ENCODE peak calls at places on chromosomes 7 and 10, in seven cellular contexts. X is heart right ventricle, K is body of pancreas, A is neuronal stem cell, H is stomach, G is MM.1S, M is adrenal gland. C is an unnamed sample. For H3K4me1, the result is how much of the 10 kb centered on the place peaks cover.

GRCh38 chr10:13678444-13678843 is 91.7 kb downstream of the PRPF18 start:
- DNase-seq in M (no peak), G (no peak), H (no peak), X (no peak), K (no peak), A (no peak), C (no peak)

GRCh38 chr7:100120518-100121085 is 1.2 kb downstream of the CNPY4 start:
- DNase-seq in G (no peak), M (no peak), K (no peak), A (no peak), H (no peak), X (no peak), C (no peak)

GRCh38 chr7:36264123-36264916 is 111.3 kb downstream of the EEPD1 start:
- DNase-seq in X (no peak), A (no peak), K (peak), M (no peak), G (no peak), H (no peak), C (no peak)

GRCh38 chr7:78530351-78530750 is 731.8 kb downstream of the PHTF2 start:
- DNase-seq in K (no peak), X (no peak), M (no peak), G (no peak), H (no peak), A (no peak), C (no peak)

GRCh38 chr10:123136806-123137642 is 1.3 kb downstream of the HMX3 start:
- DNase-seq in M (no peak), X (no peak), A (no peak), H (no peak), K (no peak), G (no peak), C (no peak)

GRCh38 chr7:103989200-103989784 is at the start of gene RELN:
- DNase-seq in M (peak), X (no peak), G (peak), H (no peak), A (peak), K (no peak), C (peak)

GRCh38 chr7:19392246-19392645 is 247.0 kb upstream of the FERD3L start:
- DNase-seq in H (no peak), A (no peak), X (no peak), G (no peak), M (no peak), K (no peak), C (no peak)

GRCh38 chr7:13581097-13581496 is 408.4 kb downstream of the ETV1 start:
- DNase-seq in X (no peak), H (no peak), A (no peak), K (no peak), M (no peak), G (no peak), C (no peak)

GRCh38 chr10:64093946-64094560 is 572.9 kb downstream of the REEP3 start:
- DNase-seq in H (no peak), M (no peak), K (no peak), G (no peak), A (no peak), X (no peak), C (no peak)

GRCh38 chr7:923108-924041 is 31.1 kb downstream of the ADAP1 start:
- DNase-seq in M (no peak), K (peak), G (peak), X (peak), H (peak), A (no peak), C (peak)

GRCh38 chr7:7911339-7911738 is 57.3 kb upstream of the GLCCI1 start:
- DNase-seq in X (no peak), H (no peak), M (no peak), A (peak), K (no peak), G (no peak), C (no peak)

GRCh38 chr10:91880310-91880709 is 29.0 kb downstream of the FGFBP3 start:
- DNase-seq in G (no peak), A (peak), H (no peak), X (no peak), M (no peak), K (no peak), C (no peak)

GRCh38 chr7:157843336-157844140 is 506.7 kb downstream of the DNAJB6 start:
- DNase-seq in X (no peak), K (no peak), M (no peak), G (no peak), A (no peak), H (no peak), C (no peak)

GRCh38 chr7:131103997-131104396 is 223.7 kb upstream of the MKLN1 start:
- DNase-seq in X (no peak), H (no peak), A (no peak), M (no peak), K (no peak), G (no peak), C (no peak)

GRCh38 chr7:94391716-94392390 is 2.8 kb upstream of the COL1A2 start:
- DNase-seq in M (no peak), X (peak), G (peak), A (no peak), K (no peak), H (no peak), C (peak)

GRCh38 chr10:12768156-12768731 is 233.3 kb downstream of the CCDC3 start:
- DNase-seq in G (no peak), X (no peak), H (no peak), A (no peak), M (no peak), K (no peak), C (no peak)

GRCh38 chr7:98458090-98458875 is 57.4 kb upstream of the BAIAP2L1 start:
- DNase-seq in M (no peak), G (no peak), K (no peak), H (no peak), A (no peak), X (no peak), C (no peak)

GRCh38 chr7:139771001-139771956 is 6.5 kb downstream of the HIPK2 start:
- DNase-seq in M (no peak), G (no peak), A (no peak), H (no peak), X (no peak), K (peak), C (no peak)

GRCh38 chr10:48332871-48333216 is 26.4 kb downstream of the MAPK8 start:
- DNase-seq in G (no peak), M (no peak), X (no peak), K (no peak), H (no peak), A (no peak), C (no peak)

GRCh38 chr10:34780818-34781380 is 34.2 kb downstream of the PARD3 start:
- DNase-seq in X (peak), H (no peak), K (peak), G (peak), A (no peak), M (peak), C (peak)

GRCh38 chr10:54434782-54435181 is 366.2 kb downstream of the PCDH15 start:
- DNase-seq in M (no peak), G (peak), A (no peak), K (no peak), H (no peak), X (no peak), C (no peak)

GRCh38 chr10:43078986-43079273 is 2.1 kb downstream of the RET start:
- DNase-seq in K (no peak), M (peak), A (peak), H (no peak), X (peak), G (no peak), C (no peak)

GRCh38 chr7:70502117-70502516 is 629.8 kb upstream of the GALNT17 start:
- DNase-seq in A (no peak), K (no peak), G (no peak), H (no peak), M (no peak), X (no peak), C (no peak)

GRCh38 chr7:150937848-150938561 is 40.1 kb downstream of the KCNH2 start:
- DNase-seq in K (no peak), A (no peak), M (no peak), G (no peak), H (no peak), X (no peak), C (no peak)

GRCh38 chr7:135939-136338 is 56.4 kb upstream of the FAM20C start:
- DNase-seq in M (no peak), H (no peak), K (no peak), G (no peak), X (no peak), A (no peak), C (no peak)

GRCh38 chr10:126956712-126957108 is 51.5 kb downstream of the DOCK1 start:
- DNase-seq in X (no peak), G (no peak), K (no peak), H (no peak), A (no peak), M (no peak), C (no peak)

GRCh38 chr7:41130596-41131236 is 572.2 kb downstream of the INHBA start:
- DNase-seq in K (no peak), X (no peak), M (no peak), H (no peak), G (no peak), A (no peak), C (no peak)

GRCh38 chr7:29078286-29078685 is 68.1 kb downstream of the CPVL start:
- DNase-seq in X (no peak), H (no peak), A (no peak), K (no peak), G (no peak), M (no peak), C (no peak)

GRCh38 chr7:47804767-47805545 is 143.3 kb downstream of the PKD1L1 start:
- DNase-seq in H (no peak), M (no peak), G (no peak), X (no peak), K (no peak), A (no peak), C (no peak)

GRCh38 chr7:140334341-140335057 is 63.8 kb downstream of the SLC37A3 start:
- DNase-seq in K (no peak), H (no peak), A (no peak), X (no peak), G (no peak), M (no peak), C (no peak)

GRCh38 chr7:159130820-159131219 is 13.8 kb downstream of the VIPR2 start:
- DNase-seq in H (no peak), K (no peak), G (no peak), X (no peak), M (no peak), A (no peak), C (no peak)

GRCh38 chr10:66307826-66308225 is 618.0 kb upstream of the LRRTM3 start:
- DNase-seq in H (no peak), A (no peak), G (no peak), X (no peak), M (no peak), K (no peak), C (no peak)

GRCh38 chr7:150403376-150404171 is 24.4 kb downstream of the ZNF775 start:
- DNase-seq in M (no peak), X (no peak), A (no peak), H (no peak), K (no peak), G (no peak), C (no peak)

GRCh38 chr7:101539784-101540183 is 89.3 kb downstream of the MYL10 start:
- DNase-seq in M (no peak), G (no peak), A (no peak), K (no peak), X (no peak), H (no peak), C (no peak)

GRCh38 chr10:73779018-73779417 is 2.8 kb upstream of the CHCHD1 start:
- DNase-seq in K (no peak), H (no peak), X (no peak), G (no peak), A (no peak), M (no peak), C (no peak)

GRCh38 chr10:73773152-73773879 is 8.5 kb upstream of the CHCHD1 start:
- DNase-seq in A (no peak), K (no peak), X (no peak), G (no peak), M (peak), H (no peak), C (peak)

GRCh38 chr10:73771722-73772279 is 10.0 kb upstream of the CHCHD1 start:
- DNase-seq in A (no peak), K (peak), M (peak), G (peak), X (peak), H (peak), C (peak)

GRCh38 chr10:73772280-73773151 is 9.3 kb upstream of the CHCHD1 start:
- DNase-seq in K (peak), G (peak), X (peak), H (peak), M (peak), A (peak), C (peak)

GRCh38 chr10:73774637-73775036 is 7.2 kb upstream of the CHCHD1 start:
- DNase-seq in X (no peak), A (no peak), M (no peak), K (no peak), H (no peak), G (peak), C (no peak)
- H3K27ac ChIP-seq in X (peak), A (no peak), M (no peak), K (peak), H (no peak), G (no peak), C (no peak)

GRCh38 chr10:552679-553078 is 136.8 kb downstream of the DIP2C start:
- DNase-seq in G (no peak), H (no peak), X (no peak), M (no peak), A (no peak), K (no peak), C (no peak)

GRCh38 chr10:549391-549790 is 140.1 kb downstream of the DIP2C start:
- DNase-seq in G (no peak), M (no peak), K (no peak), X (no peak), H (peak), A (no peak), C (no peak)

GRCh38 chr10:550665-551460 is 138.6 kb downstream of the DIP2C start:
- DNase-seq in G (no peak), A (no peak), X (no peak), K (no peak), M (no peak), H (no peak), C (no peak)

GRCh38 chr10:553233-553632 is 136.2 kb downstream of the DIP2C start:
- DNase-seq in K (no peak), X (no peak), A (no peak), M (no peak), H (peak), G (no peak), C (no peak)

DNA sequence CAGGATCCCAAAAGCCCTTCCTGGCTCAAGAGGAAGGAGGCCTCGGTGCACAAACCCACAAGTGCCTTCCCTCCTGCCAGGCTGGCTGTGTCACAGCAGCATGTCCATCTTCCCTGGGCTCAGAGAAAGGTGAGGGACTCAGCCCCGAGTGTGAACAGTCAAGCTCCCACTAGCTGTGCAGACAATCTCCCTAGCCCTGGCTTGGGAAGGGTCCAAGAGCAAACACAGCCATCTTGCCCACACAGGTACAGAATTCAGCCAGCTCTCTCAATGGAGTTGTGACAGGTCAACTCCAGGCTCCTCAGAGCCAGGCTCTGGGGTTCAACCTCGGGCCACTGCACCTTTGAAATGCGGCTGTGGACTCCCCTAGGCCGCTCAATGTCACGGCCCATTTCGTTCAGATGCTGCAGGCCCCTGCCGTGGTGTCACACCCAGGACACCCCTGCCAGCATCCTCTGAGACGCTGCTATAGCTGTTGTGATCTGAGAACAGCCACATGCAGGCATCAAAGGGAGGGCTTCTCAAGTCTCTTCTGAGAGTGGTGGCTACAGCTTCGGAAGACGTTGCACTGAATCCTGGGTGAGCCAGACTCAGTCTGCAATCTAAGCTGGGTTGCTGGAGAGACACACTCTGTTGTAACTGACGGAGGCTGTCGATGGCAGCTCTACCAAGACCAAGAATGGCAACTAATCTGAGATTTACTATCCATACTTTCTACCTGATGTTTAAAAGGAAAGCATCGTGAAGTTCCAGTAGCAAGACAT is 137.8 kb downstream of the DIP2C start:
- DNase-seq in H (no peak), M (no peak), K (no peak), X (no peak), A (no peak), G (no peak), C (no peak)
- H3K4me1 ChIP-seq in H (under half), M (under half), K (under half), X (under half), A (under half), G (under half), C (under half)

GRCh38 chr10:80484677-80485409 is 30.7 kb downstream of the TSPAN14 start:
- DNase-seq in K (no peak), M (no peak), X (no peak), H (peak), G (no peak), A (no peak), C (no peak)

GRCh38 chr10:80486151-80486692 is 32.1 kb downstream of the TSPAN14 start:
- DNase-seq in G (no peak), X (no peak), M (no peak), H (peak), K (no peak), A (no peak), C (no peak)

GRCh38 chr10:80484243-80484642 is 30.1 kb downstream of the TSPAN14 start:
- DNase-seq in K (no peak), G (no peak), X (no peak), A (no peak), H (peak), M (no peak), C (no peak)

GRCh38 chr10:80486785-80487421 is 32.8 kb downstream of the TSPAN14 start:
- DNase-seq in K (no peak), A (no peak), M (no peak), H (peak), G (no peak), X (no peak), C (no peak)

GRCh38 chr10:80485410-80486135 is 31.5 kb downstream of the TSPAN14 start:
- DNase-seq in G (no peak), X (no peak), K (no peak), H (peak), A (no peak), M (no peak), C (no peak)
- H3K27ac ChIP-seq in G (no peak), X (peak), K (no peak), H (peak), A (peak), M (no peak), C (no peak)

GRCh38 chr7:17679427-17679826 is 260.9 kb downstream of the SNX13 start:
- DNase-seq in G (no peak), A (peak), K (peak), X (peak), H (no peak), M (no peak), C (peak)

GRCh38 chr7:17680026-17680425 is 260.3 kb downstream of the SNX13 start:
- DNase-seq in M (peak), A (peak), X (no peak), K (peak), H (no peak), G (no peak), C (no peak)

GRCh38 chr7:17681965-17682364 is 258.3 kb downstream of the SNX13 start:
- DNase-seq in A (no peak), H (no peak), G (no peak), X (no peak), M (no peak), K (no peak), C (no peak)

GRCh38 chr7:17682586-17682985 is 257.7 kb downstream of the SNX13 start:
- DNase-seq in H (no peak), X (no peak), K (no peak), G (no peak), A (no peak), M (no peak), C (no peak)

GRCh38 chr7:17680943-17681351 is 259.3 kb downstream of the SNX13 start:
- DNase-seq in G (peak), X (no peak), A (no peak), K (no peak), M (no peak), H (no peak), C (no peak)
- H3K4me1 ChIP-seq in G (under half), X (under half), A (under half), K (under half), M (under half), H (under half), C (under half)

GRCh38 chr10:634256-634655 is 55.2 kb downstream of the DIP2C start:
- DNase-seq in M (no peak), K (no peak), A (no peak), H (no peak), G (no peak), X (no peak), C (peak)
- H3K27ac ChIP-seq in M (no peak), K (peak), A (no peak), H (peak), G (no peak), X (no peak), C (no peak)

DNA sequence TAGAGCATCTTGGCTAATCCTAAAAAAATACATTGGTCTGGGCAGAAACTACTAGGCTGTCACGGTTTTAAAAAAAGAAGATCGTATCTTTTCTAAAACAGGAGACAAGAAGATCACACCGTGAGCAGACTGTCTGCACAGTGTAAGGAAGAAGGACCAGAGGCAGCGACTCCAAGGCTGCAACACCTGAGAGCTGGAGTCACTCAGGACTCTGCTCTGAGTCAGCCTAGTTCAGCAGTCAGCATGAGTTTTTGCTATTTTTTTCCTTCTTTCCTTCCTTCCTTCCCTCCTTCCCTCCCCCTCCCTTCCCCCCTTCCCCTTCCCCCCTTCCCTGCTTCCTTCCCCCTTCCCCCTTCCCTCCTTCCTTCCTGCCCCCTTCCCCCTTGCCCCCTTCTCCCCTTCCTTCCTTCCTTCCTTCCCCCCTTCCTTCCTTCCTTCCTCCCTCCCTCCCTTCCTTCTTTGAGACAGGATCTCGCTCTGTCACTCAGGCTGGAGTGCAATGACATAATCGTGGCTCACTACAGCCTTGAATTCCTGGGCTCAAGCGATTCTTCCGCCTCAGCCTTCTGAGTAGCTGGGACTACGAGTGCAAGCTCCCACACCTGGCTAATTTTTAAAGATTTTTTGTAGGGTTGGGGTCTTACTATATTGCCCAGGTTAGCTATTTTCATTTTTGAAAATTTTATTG is 24.4 kb downstream of the BAG3 start:
- DNase-seq in H (no peak), K (no peak), G (no peak), A (no peak), M (no peak), X (no peak), C (no peak)
- H3K4me1 ChIP-seq in H (under half), K (under half), G (under half), A (under half), M (under half), X (under half), C (under half)

GRCh38 chr10:21497177-21497807 is 28.2 kb downstream of the SKIDA1 start:
- DNase-seq in H (peak), A (no peak), G (peak), X (peak), K (peak), M (peak), C (peak)
- H3K27ac ChIP-seq in H (peak), A (peak), G (no peak), X (peak), K (peak), M (peak), C (peak)

DNA sequence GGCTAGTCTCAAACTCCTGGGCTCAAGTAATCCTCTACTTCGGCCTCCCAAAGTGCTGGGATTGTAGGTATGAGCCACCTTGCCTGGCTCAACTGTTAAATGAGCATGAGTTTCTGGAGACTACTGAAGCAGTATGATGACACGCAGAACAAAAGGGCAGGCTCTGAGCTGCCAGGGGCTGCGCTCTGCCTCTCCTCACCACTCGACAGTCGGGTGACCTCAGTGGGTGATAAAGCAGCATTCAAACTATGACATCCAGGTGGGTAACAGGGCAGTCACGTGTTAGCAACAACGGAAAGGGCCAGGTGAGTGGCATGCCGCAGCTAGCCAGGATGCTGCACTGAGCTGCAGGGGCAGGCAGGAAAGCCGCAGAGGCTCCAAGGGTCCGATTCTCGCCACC is 71.5 kb downstream of the CYTH3 start:
- DNase-seq in X (no peak), A (no peak), H (no peak), K (no peak), G (no peak), M (no peak), C (no peak)
- H3K4me1 ChIP-seq in X (half or more), A (under half), H (under half), K (under half), G (under half), M (under half), C (under half)

C was measured in heart left ventricle.